ENCODE peak calls at places on chromosome 1, in four cellular contexts. O is H1, S is GM10248, K is endothelial cell. T is an unnamed sample.

GRCh38 chr1:86395771-86396502 is at the start of gene ODF2L:
- DNase-seq in O (peak; percentile 63), S (peak; percentile 86), K (peak; percentile 88), T (peak; percentile 72)

GRCh38 chr1:80509965-80510522 is 1290.7 kb upstream of the ADGRL2 start:
- DNase-seq in O (peak; percentile 34), S (no peak), K (no peak), T (no peak)

GRCh38 chr1:56229183-56229582 is 350.2 kb downstream of the PLPP3 start:
- DNase-seq in O (no peak), S (no peak), K (peak; percentile 54), T (no peak)

GRCh38 chr1:119442756-119443155 is 27.8 kb downstream of the HSD3B2 start:
- DNase-seq in O (no peak), S (no peak), K (no peak), T (no peak)

GRCh38 chr1:201310986-201311355 is 27.7 kb downstream of the PKP1 start:
- DNase-seq in O (no peak), S (no peak), K (no peak), T (no peak)

GRCh38 chr1:107899655-107900054 is 65.3 kb downstream of the VAV3 start:
- DNase-seq in O (no peak), S (no peak), K (no peak), T (no peak)

GRCh38 chr1:83860506-83861221 is 138.3 kb downstream of the TTLL7 start:
- DNase-seq in O (peak; percentile 34), S (peak; percentile 77), K (peak; percentile 87), T (peak; percentile 56)

GRCh38 chr1:155725142-155725541 is 36.3 kb downstream of the DAP3 start:
- DNase-seq in O (no peak), S (no peak), K (no peak), T (no peak)

GRCh38 chr1:109214695-109215623 is 1.2 kb downstream of the SARS1 start:
- DNase-seq in O (no peak), S (peak; percentile 41), K (no peak), T (no peak)

GRCh38 chr1:46396429-46397398 is 2.6 kb downstream of the FAAH start:
- DNase-seq in O (no peak), S (no peak), K (no peak), T (no peak)

GRCh38 chr1:210438928-210439841 is 110.5 kb downstream of the HHAT start:
- DNase-seq in O (no peak), S (no peak), K (no peak), T (no peak)

GRCh38 chr1:216936779-216937178 is 213.6 kb upstream of the ESRRG start:
- DNase-seq in O (no peak), S (no peak), K (no peak), T (no peak)

GRCh38 chr1:204874274-204874673 is 3.6 kb downstream of the NFASC start:
- DNase-seq in O (no peak), S (no peak), K (no peak), T (no peak)

GRCh38 chr1:39136635-39137034 is 67.9 kb upstream of the MACF1 start:
- DNase-seq in O (no peak), S (no peak), K (no peak), T (no peak)
- TF ChIP-seq CTCF in O (no peak), S (no peak), K (no peak), T (no peak)

GRCh38 chr1:6580588-6581270 is 935 bp downstream of the ZBTB48 start:
- DNase-seq in O (no peak), S (no peak), K (peak; percentile 27), T (no peak)
- TF ChIP-seq CTCF in O (no peak), S (no peak), K (no peak), T (no peak)

DNA sequence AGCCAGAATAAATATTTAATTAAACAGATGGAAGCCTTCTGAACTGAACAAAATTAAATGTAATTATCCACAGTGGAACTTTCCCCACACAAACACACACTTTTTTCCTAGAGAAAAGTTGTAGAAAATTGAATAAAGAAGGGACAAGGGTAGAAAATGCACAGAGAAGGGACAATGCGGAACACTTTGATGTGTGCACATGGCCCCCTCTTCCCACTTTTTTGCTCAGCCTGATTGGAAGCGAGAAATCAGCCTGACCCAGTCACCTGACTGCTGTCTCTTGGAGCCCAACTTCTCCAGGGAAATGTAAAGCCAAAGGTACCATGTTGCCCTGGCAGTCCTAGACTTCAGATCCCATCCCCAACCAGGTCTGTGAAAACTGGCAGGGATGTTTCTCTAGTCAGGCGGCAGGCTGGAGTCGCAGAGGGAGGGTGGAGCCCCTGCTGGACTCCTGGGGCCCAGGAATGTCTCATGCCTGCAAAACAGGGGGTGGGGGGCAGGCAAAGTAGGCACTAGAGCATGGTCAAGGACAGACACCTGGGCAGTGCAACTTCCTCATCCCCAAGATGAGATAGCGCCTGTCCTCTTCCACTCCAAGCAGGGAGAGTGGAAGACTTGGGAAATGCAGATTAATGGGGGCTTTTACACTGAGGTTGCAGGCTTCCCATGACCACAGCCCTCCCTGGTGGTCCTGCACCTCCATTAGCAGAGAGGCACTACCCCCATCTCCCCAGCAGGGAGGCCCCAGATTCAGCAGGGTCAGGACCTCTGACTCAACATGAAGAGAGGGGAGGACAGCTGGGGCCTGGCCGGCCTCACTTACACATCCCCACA is 2.8 kb downstream of the CERS2 start:
- DNase-seq in O (no peak), S (no peak), K (no peak), T (no peak)
- TF ChIP-seq CTCF in O (peak; percentile 15), S (no peak), K (no peak), T (no peak)

DNA sequence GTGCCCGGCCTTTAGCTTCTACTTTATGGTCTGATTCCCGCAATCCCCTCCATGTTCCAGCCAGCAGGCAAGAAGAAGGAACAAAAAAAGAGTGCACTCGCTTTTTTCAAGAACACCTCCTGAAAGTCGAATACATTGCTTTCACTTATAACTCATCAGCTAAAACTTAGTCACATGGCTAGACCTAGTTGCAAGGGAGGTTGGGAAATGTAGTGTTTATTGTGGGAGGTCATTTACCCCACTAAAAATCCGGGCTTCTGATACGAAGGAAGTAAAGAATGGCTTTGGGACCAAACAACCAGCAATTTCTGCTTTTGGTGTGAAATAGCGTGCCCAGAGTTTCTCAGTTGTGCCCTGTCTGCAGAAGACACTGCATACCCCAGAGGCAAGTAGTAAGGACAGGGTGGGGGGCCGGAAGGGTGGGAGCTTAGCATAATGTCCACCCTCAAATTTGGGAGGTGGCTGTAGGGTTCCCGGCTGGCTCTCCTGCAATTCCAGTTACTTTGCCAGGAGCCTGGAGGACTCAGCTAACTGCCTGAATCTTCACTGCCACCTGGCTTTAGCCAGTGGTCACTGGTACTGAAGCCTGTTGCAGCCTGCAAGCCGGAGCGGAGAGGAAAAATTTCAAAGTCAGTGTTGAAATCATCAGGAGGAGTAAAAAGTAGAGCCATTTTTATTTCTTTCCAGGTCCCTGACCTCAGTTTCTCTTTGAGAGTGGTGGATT is 57.7 kb upstream of the F3 start:
- DNase-seq in O (no peak), S (no peak), K (peak; percentile 13), T (no peak)
- TF ChIP-seq CTCF in O (peak; percentile 69), S (no peak), K (no peak), T (no peak)

DNA sequence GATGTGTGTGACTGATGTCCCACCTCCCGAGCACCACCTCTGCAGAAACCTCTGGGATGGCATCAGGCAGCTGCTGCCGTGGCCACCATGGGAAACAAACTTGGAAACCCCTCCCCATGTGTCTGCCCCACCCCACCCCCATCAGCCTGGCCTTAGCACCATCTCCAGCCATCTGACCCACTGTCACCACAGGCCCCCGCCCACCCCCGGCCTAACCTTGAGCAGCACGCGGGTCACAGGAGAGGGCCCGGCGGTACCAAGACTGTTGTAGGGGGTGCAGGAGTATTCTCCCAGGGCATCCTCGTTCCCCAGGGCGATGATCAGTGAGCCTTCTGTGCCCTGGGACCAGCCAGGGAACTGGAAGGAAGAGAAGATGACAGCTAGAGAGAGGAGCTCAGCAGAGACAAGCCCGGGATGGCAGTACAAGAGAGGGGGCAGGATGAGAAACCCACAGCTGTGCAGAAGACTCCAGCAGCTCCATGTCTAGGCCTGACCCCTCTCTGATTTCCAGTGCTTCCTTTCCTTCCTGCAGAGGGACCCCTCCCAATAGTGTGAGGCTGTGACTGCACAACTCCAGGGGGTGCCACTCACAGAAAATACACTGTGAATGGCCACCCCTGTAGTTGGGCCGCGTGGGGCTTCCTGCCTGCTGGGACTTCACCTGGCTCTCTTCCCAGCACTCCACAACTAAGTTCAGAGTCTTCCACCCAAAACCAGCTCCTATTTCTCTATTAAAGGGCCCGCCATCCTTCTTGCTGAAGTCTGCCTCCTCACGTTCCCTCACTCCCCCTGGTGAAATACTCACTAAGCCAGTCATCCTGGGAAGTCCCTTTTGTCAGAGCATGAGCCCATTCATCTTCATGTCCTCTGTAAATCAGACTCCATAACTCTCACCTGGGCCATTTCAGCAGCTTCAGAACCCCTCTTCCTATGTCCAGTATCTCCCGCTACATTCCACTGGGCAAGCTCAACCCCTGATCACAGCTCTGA is 7.3 kb upstream of the TAGLN2 start:
- DNase-seq in O (no peak), S (no peak), K (no peak), T (no peak)
- TF ChIP-seq CTCF in O (no peak), S (no peak), K (no peak), T (no peak)